ENCODE peak calls at places on chromosomes 3 and 15, in seven cellular contexts. One of them, this sample, is unnamed.
A peak's percentile ranks its signal among the peaks of the same experiment; 100 is the strongest.

GRCh38 chr3:21893250-21893649 is 142.2 kb upstream of the ZNF385D start:
- DNase-seq in AG04450: no peak
- DNase-seq in thoracic aorta: no peak
- DNase-seq in upper lobe of left lung: no peak
- DNase-seq in PC-9: no peak
- DNase-seq in tibial nerve: no peak
- DNase-seq in heart left ventricle: no peak
- DNase-seq in this sample: no peak

GRCh38 chr3:132394334-132394733 is 23.0 kb upstream of the DNAJC13 start:
- DNase-seq in tibial nerve: no peak
- DNase-seq in upper lobe of left lung: no peak
- DNase-seq in thoracic aorta: no peak
- DNase-seq in heart left ventricle: peak; percentile 60
- DNase-seq in PC-9: no peak
- DNase-seq in AG04450: no peak
- DNase-seq in this sample: no peak

GRCh38 chr3:31732548-31732947 is 199.8 kb downstream of the STT3B start:
- DNase-seq in thoracic aorta: no peak
- DNase-seq in AG04450: no peak
- DNase-seq in heart left ventricle: peak; percentile 62
- DNase-seq in upper lobe of left lung: no peak
- DNase-seq in PC-9: no peak
- DNase-seq in tibial nerve: no peak
- DNase-seq in this sample: no peak

GRCh38 chr3:49912787-49913375 is 9.2 kb upstream of the MST1R start:
- DNase-seq in PC-9: no peak
- DNase-seq in AG04450: no peak
- DNase-seq in thoracic aorta: no peak
- DNase-seq in tibial nerve: no peak
- DNase-seq in upper lobe of left lung: no peak
- DNase-seq in heart left ventricle: no peak
- DNase-seq in this sample: no peak

GRCh38 chr3:138933981-138934691 is 12.8 kb downstream of the FOXL2 start:
- DNase-seq in PC-9: no peak
- DNase-seq in tibial nerve: no peak
- DNase-seq in upper lobe of left lung: no peak
- DNase-seq in thoracic aorta: no peak
- DNase-seq in heart left ventricle: no peak
- DNase-seq in AG04450: no peak
- DNase-seq in this sample: no peak

GRCh38 chr3:29693863-29694262 is 413.0 kb downstream of the RBMS3 start:
- DNase-seq in heart left ventricle: no peak
- DNase-seq in tibial nerve: no peak
- DNase-seq in PC-9: peak; percentile 59
- DNase-seq in thoracic aorta: no peak
- DNase-seq in upper lobe of left lung: no peak
- DNase-seq in AG04450: peak; percentile 71
- DNase-seq in this sample: no peak

GRCh38 chr3:162512488-162512887 is 1015.9 kb downstream of the OTOL1 start:
- DNase-seq in upper lobe of left lung: no peak
- DNase-seq in heart left ventricle: no peak
- DNase-seq in PC-9: no peak
- DNase-seq in AG04450: no peak
- DNase-seq in thoracic aorta: no peak
- DNase-seq in tibial nerve: no peak
- DNase-seq in this sample: no peak

GRCh38 chr15:68368731-68369435 is 63.1 kb downstream of the ITGA11 start:
- DNase-seq in heart left ventricle: no peak
- DNase-seq in AG04450: no peak
- DNase-seq in upper lobe of left lung: no peak
- DNase-seq in thoracic aorta: no peak
- DNase-seq in tibial nerve: no peak
- DNase-seq in PC-9: no peak
- DNase-seq in this sample: no peak

GRCh38 chr15:50816191-50816590 is 50.7 kb upstream of the SPPL2A start:
- DNase-seq in thoracic aorta: no peak
- DNase-seq in tibial nerve: no peak
- DNase-seq in heart left ventricle: no peak
- DNase-seq in upper lobe of left lung: peak; percentile 49
- DNase-seq in PC-9: peak; percentile 76
- DNase-seq in AG04450: no peak
- DNase-seq in this sample: no peak

GRCh38 chr15:85625856-85626255 is 168.9 kb downstream of the KLHL25 start:
- DNase-seq in PC-9: no peak
- DNase-seq in AG04450: peak; percentile 81
- DNase-seq in upper lobe of left lung: no peak
- DNase-seq in tibial nerve: no peak
- DNase-seq in thoracic aorta: no peak
- DNase-seq in heart left ventricle: no peak
- DNase-seq in this sample: no peak
- H3K27ac ChIP-seq in PC-9: no peak overlapping the region
- H3K27ac ChIP-seq in AG04450: peak overlapping the region; percentile 73
- H3K27ac ChIP-seq in upper lobe of left lung: peak overlapping the region; percentile 66
- H3K27ac ChIP-seq in tibial nerve: no peak overlapping the region
- H3K27ac ChIP-seq in thoracic aorta: no peak overlapping the region
- H3K27ac ChIP-seq in heart left ventricle: peak overlapping the region; percentile 31
- H3K27ac ChIP-seq in this sample: peak overlapping the region; percentile 5

GRCh38 chr3:65526656-65527055 is 512.1 kb downstream of the MAGI1 start:
- DNase-seq in AG04450: no peak
- DNase-seq in tibial nerve: no peak
- DNase-seq in upper lobe of left lung: no peak
- DNase-seq in heart left ventricle: no peak
- DNase-seq in PC-9: no peak
- DNase-seq in thoracic aorta: no peak
- DNase-seq in this sample: no peak
- TF ChIP-seq CTCF in AG04450: no peak
- TF ChIP-seq CTCF in tibial nerve: no peak
- TF ChIP-seq CTCF in upper lobe of left lung: no peak
- TF ChIP-seq CTCF in heart left ventricle: no peak
- TF ChIP-seq CTCF in PC-9: no peak
- TF ChIP-seq CTCF in thoracic aorta: no peak
- TF ChIP-seq CTCF in this sample: no peak

GRCh38 chr15:20348291-20348899 is 193.2 kb downstream of the GOLGA6L6 start:
- DNase-seq in thoracic aorta: no peak
- DNase-seq in heart left ventricle: peak; percentile 62
- DNase-seq in PC-9: no peak
- DNase-seq in upper lobe of left lung: no peak
- DNase-seq in tibial nerve: no peak
- DNase-seq in AG04450: no peak
- DNase-seq in this sample: no peak
- H3K9me3 ChIP-seq in thoracic aorta: no peaks in the 10 kb centered on the region
- H3K9me3 ChIP-seq in heart left ventricle: no peaks in the 10 kb centered on the region
- H3K9me3 ChIP-seq in PC-9: no peaks in the 10 kb centered on the region
- H3K9me3 ChIP-seq in upper lobe of left lung: peaks cover 9% of the 10 kb centered on the region
- H3K9me3 ChIP-seq in tibial nerve: peaks cover 48% of the 10 kb centered on the region
- H3K9me3 ChIP-seq in AG04450: peaks cover 100% of the 10 kb centered on the region
- H3K9me3 ChIP-seq in this sample: no peaks in the 10 kb centered on the region

GRCh38 chr3:193831495-193832455 is 238.8 kb downstream of the OPA1 start:
- DNase-seq in upper lobe of left lung: no peak
- DNase-seq in PC-9: peak; percentile 87
- DNase-seq in tibial nerve: no peak
- DNase-seq in heart left ventricle: no peak
- DNase-seq in AG04450: no peak
- DNase-seq in thoracic aorta: no peak
- DNase-seq in this sample: no peak
- H3K27ac ChIP-seq in upper lobe of left lung: peak overlapping the region; percentile 2
- H3K27ac ChIP-seq in PC-9: peak overlapping the region; percentile 96
- H3K27ac ChIP-seq in tibial nerve: no peak overlapping the region
- H3K27ac ChIP-seq in heart left ventricle: no peak overlapping the region
- H3K27ac ChIP-seq in AG04450: no peak overlapping the region
- H3K27ac ChIP-seq in thoracic aorta: no peak overlapping the region
- H3K27ac ChIP-seq in this sample: no peak overlapping the region